ENCODE peak calls at places on chromosome 13, in five cellular contexts. M is heart right ventricle, D is ovary, Z is psoas muscle, L is cardiac muscle cell. O is an unnamed sample. For H3K4me1 and H3K9me3, the result is how much of the 10 kb centered on the place peaks cover.

GRCh38 chr13:57629391-57629804 is 2.1 kb upstream of the PCDH17 start:
- DNase-seq in M (peak), D (no peak), L (peak), Z (no peak), O (no peak)

GRCh38 chr13:22915442-22916082 is 265.2 kb upstream of the SGCG start:
- DNase-seq in Z (peak), D (peak), L (peak), M (no peak), O (peak)

GRCh38 chr13:43652751-43653150 is 134.0 kb downstream of the ENOX1 start:
- DNase-seq in L (no peak), Z (no peak), D (no peak), M (no peak), O (no peak)

GRCh38 chr13:98450495-98451167 is 126.3 kb downstream of the STK24 start:
- DNase-seq in Z (no peak), M (peak), D (no peak), L (no peak), O (no peak)

GRCh38 chr13:65461590-65461989 is 1768.5 kb downstream of the PCDH9 start:
- DNase-seq in D (no peak), L (peak), M (no peak), Z (no peak), O (no peak)

GRCh38 chr13:75331792-75332349 is 150.1 kb downstream of the TBC1D4 start:
- DNase-seq in M (no peak), Z (no peak), D (no peak), L (no peak), O (no peak)

GRCh38 chr13:100916943-100917342 is 242.3 kb upstream of the TMTC4 start:
- DNase-seq in Z (no peak), M (no peak), D (no peak), L (no peak), O (no peak)

GRCh38 chr13:26422036-26422435 is 135.4 kb upstream of the WASF3 start:
- DNase-seq in D (no peak), Z (no peak), M (no peak), L (no peak), O (no peak)

GRCh38 chr13:39254606-39255005 is 216.3 kb downstream of the NHLRC3 start:
- DNase-seq in L (no peak), M (no peak), Z (no peak), D (no peak), O (no peak)

GRCh38 chr13:84917252-84917878 is 881.9 kb downstream of the SLITRK6 start:
- DNase-seq in D (no peak), M (no peak), Z (no peak), L (peak), O (no peak)

GRCh38 chr13:103523853-103524252 is 457.6 kb upstream of the SLC10A2 start:
- DNase-seq in Z (no peak), L (no peak), D (no peak), M (no peak), O (no peak)

GRCh38 chr13:110305544-110305943 is 1.4 kb downstream of the COL4A1 start:
- DNase-seq in Z (no peak), L (no peak), D (no peak), M (no peak), O (no peak)
- H3K4me1 ChIP-seq in Z (under half), L (under half), D (under half), M (half or more), O (under half)

GRCh38 chr13:20711301-20712044 is 8.0 kb downstream of the IL17D start:
- DNase-seq in L (peak), D (no peak), M (no peak), Z (no peak), O (no peak)

GRCh38 chr13:20714563-20715339 is 11.3 kb downstream of the IL17D start:
- DNase-seq in Z (peak), L (peak), M (peak), D (peak), O (no peak)

GRCh38 chr13:20714161-20714560 is 10.7 kb downstream of the IL17D start:
- DNase-seq in L (peak), Z (no peak), M (no peak), D (no peak), O (no peak)

GRCh38 chr13:20713751-20714150 is 10.3 kb downstream of the IL17D start:
- DNase-seq in D (no peak), Z (peak), L (peak), M (no peak), O (no peak)

GRCh38 chr13:20713014-20713376 is 9.5 kb downstream of the IL17D start:
- DNase-seq in D (no peak), L (no peak), Z (no peak), M (no peak), O (no peak)
- H3K4me3 ChIP-seq in D (no peak), L (no peak), Z (peak), M (peak), O (no peak)

GRCh38 chr13:114092468-114092867 is 40.0 kb downstream of the RASA3 start:
- DNase-seq in L (no peak), D (no peak), M (no peak), Z (no peak), O (no peak)
- H3K9me3 ChIP-seq in L (under half), D (under half), M (under half), Z (under half), O (under half)

GRCh38 chr13:35988648-35989081 is 142.5 kb downstream of the DCLK1 start:
- DNase-seq in Z (no peak), M (no peak), L (peak), D (no peak), O (no peak)
- H3K4me1 ChIP-seq in Z (under half), M (under half), L (under half), D (under half), O (under half)

DNA sequence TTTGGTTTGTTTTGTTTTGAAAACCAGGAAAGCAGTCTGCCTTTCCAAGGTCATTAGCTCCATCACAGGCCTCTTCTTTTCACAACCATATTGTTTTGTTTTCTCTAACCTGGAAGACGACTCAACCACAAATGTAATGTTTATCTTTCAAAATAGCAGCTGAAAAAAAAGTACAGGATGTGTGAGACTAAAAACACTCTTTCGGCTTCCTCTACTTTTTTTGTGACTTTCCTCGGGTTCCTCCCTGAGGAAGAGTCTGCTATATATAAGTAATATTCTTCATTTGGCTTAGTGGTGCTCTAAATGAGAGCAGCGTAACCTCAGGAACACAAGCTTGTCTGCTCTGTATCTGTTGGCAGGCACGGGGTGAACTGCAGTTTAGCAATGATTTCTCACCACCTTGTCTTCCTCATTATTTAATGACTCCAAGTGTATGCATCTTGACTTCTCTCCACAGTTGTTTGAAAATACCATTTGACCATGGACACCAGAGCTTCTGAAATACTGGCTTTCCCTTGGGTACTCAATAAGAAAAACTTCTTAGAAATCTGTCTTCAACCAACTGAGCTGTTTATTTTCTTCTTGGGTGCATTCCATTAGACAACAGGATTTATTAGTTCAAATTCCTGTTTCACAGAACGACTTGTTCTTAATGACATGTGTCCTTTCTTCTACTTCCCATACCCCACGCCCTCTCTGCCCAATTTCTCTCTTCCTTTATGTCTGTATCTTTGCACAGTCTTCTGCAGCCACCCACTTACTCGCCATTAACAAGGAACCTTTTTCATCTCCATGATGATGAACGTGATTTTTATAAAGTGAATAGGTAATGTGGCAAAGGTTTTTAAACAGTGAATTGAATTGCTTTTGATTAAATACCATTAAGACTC is 11.5 kb upstream of the ITM2B start:
- DNase-seq in Z (no peak), D (no peak), L (no peak), M (no peak), O (no peak)
- H3K4me3 ChIP-seq in Z (peak), D (peak), L (no peak), M (peak), O (no peak)

DNA sequence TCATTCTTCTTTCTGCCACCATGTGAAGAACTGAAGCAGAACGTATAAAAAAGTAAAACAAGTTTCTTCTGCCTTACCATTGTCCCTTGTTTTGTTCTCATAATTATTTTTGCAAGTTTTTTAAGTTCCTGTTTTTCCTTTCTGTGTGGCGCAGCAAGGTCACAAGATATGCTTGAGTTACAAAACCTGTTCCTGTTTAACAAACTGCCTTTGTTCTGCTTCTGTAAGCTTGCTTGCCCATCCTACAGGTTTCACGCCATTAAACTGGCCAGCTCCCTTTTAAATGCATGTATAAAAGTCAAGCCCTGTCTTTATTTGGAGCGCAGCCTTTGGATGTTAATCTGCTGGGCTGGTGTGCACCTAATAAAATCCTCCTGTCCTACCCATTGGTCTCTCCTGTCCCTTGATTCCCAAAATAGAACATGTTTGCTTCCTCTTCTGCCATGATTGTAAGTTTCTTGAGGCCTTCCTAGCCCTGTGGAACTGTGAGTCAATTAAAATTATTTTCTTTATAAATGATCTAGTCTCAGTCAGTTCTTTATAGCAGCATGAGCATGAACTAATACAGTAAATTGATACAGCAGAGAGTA is 1115.4 kb downstream of the SLITRK1 start:
- DNase-seq in D (no peak), Z (no peak), L (no peak), M (no peak), O (no peak)
- H3K9me3 ChIP-seq in D (under half), Z (under half), L (under half), M (under half), O (under half)

GRCh38 chr13:40639226-40639681 is 27.2 kb downstream of the FOXO1 start:
- DNase-seq in L (peak), Z (no peak), M (peak), D (no peak), O (no peak)
- H3K4me1 ChIP-seq in L (under half), Z (half or more), M (half or more), D (under half), O (under half)

GRCh38 chr13:45336025-45336800 is 4.8 kb downstream of the TPT1 start:
- DNase-seq in Z (no peak), L (peak), D (no peak), M (no peak), O (no peak)
- H3K4me3 ChIP-seq in Z (peak), L (no peak), D (no peak), M (no peak), O (no peak)